ENCODE peak calls at places on chromosomes 2 and 18, in ten cellular contexts. H, E, O, B, G, D, F, A, U and Q are unnamed samples.
A peak's percentile ranks its signal among the peaks of the same experiment; 100 is the strongest.

GRCh38 chr2:50396301-50396637 is 635.7 kb downstream of the NRXN1 start:
- DNase-seq in H (no peak), E (no peak), O (no peak), B (no peak), G (no peak), D (no peak), F (no peak), A (no peak), U (no peak), Q (no peak)

GRCh38 chr2:105397025-105397722 is 1.7 kb downstream of the FHL2 start:
- DNase-seq in H (peak; percentile 40), E (no peak), O (no peak), B (no peak), G (no peak), D (peak; percentile 52), F (no peak), A (peak; percentile 48), U (no peak), Q (no peak)

GRCh38 chr2:54274781-54275242 is 18.8 kb upstream of the TSPYL6 start:
- DNase-seq in H (no peak), E (no peak), O (no peak), B (no peak), G (no peak), D (no peak), F (no peak), A (no peak), U (no peak), Q (no peak)

GRCh38 chr2:26740890-26741302 is 23.2 kb upstream of the SLC35F6 start:
- DNase-seq in H (no peak), E (no peak), O (no peak), B (no peak), G (no peak), D (no peak), F (no peak), A (no peak), U (no peak), Q (no peak)

GRCh38 chr2:134391751-134392160 is 137.9 kb downstream of the MGAT5 start:
- DNase-seq in H (no peak), E (no peak), O (no peak), B (no peak), G (no peak), D (no peak), F (no peak), A (peak; percentile 84), U (no peak), Q (peak; percentile 99)

GRCh38 chr2:197028230-197028629 is 101.7 kb upstream of the PGAP1 start:
- DNase-seq in H (peak; percentile 10), E (no peak), O (no peak), B (no peak), G (no peak), D (peak; percentile 80), F (no peak), A (peak; percentile 63), U (no peak), Q (peak; percentile 24)

GRCh38 chr2:233350708-233351107 is 3.6 kb upstream of the DGKD start:
- DNase-seq in H (peak; percentile 98), E (peak; percentile 52), O (peak; percentile 36), B (no peak), G (no peak), D (peak; percentile 70), F (no peak), A (peak; percentile 99), U (no peak), Q (peak; percentile 89)

GRCh38 chr18:24630346-24630880 is 170.0 kb downstream of the HRH4 start:
- DNase-seq in H (no peak), E (no peak), O (no peak), B (no peak), G (no peak), D (no peak), F (no peak), A (no peak), U (no peak), Q (no peak)

DNA sequence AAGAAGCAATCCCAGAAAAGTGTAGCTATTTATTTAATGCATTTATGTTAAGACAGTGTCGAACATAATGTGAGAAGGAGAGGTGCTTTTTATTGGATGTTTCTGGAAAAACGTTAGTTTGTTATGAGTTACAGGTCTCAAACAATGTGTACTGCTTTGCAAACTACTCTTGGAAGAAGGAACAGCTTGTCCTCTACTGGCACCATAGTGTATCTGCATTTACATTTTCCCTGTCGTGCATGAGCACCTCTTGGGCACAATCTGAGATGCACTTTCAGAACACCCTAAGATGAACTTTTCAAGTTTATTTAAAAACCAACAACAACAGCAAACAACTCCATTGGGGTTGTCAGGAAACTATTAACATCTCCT is 22.8 kb downstream of the CCNYL1 start:
- DNase-seq in H (no peak), E (no peak), O (peak; percentile 55), B (no peak), G (no peak), D (peak; percentile 54), F (no peak), A (peak; percentile 38), U (no peak), Q (no peak)
- TF ChIP-seq CTCF in H (peak; percentile 83), E (peak; percentile 26), O (peak; percentile 67), B (no peak), G (peak; percentile 10), D (peak; percentile 15), F (peak; percentile 10), A (peak; percentile 63), U (no peak), Q (peak; percentile 60)

DNA sequence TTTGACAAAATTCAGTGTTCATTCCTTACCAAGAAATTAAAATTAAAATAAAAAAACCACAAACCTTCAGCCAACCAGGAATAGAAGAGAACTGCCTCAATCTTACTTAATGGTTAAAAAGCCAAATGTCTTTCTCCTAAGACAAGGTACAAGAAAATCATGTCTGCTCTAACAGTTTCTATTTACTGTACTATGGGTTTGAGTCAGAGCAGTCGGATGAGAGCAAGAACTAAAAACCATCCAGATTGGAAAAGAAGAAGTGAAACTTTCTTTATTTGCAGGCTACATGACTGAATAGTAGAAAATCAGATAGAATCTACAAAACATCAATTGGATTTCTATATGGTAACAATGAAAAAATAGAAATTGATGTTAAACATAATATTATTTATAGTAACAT is 555.5 kb upstream of the TNP1 start:
- DNase-seq in H (no peak), E (no peak), O (no peak), B (no peak), G (no peak), D (no peak), F (no peak), A (no peak), U (no peak), Q (no peak)
- H3K4me1 ChIP-seq in H (no peaks in the 10 kb centered on the region), E (peaks cover 37% of the 10 kb centered on the region), O (no peaks in the 10 kb centered on the region), B (no peaks in the 10 kb centered on the region), G (peaks cover 35% of the 10 kb centered on the region), D (no peaks in the 10 kb centered on the region), F (peaks cover 31% of the 10 kb centered on the region), A (no peaks in the 10 kb centered on the region), U (no peaks in the 10 kb centered on the region), Q (peaks cover 8% of the 10 kb centered on the region)

GRCh38 chr18:63848159-63848558 is 39.3 kb upstream of the SERPINB2 start:
- DNase-seq in H (peak; percentile 7), E (no peak), O (peak; percentile 9), B (no peak), G (no peak), D (peak; percentile 62), F (no peak), A (peak; percentile 56), U (no peak), Q (peak; percentile 34)

GRCh38 chr18:63850010-63850409 is 37.5 kb upstream of the SERPINB2 start:
- DNase-seq in H (peak; percentile 5), E (no peak), O (peak; percentile 31), B (no peak), G (no peak), D (peak; percentile 17), F (no peak), A (peak; percentile 78), U (no peak), Q (peak; percentile 60)

GRCh38 chr18:63843008-63843407 is 44.5 kb upstream of the SERPINB2 start:
- DNase-seq in H (no peak), E (no peak), O (no peak), B (no peak), G (no peak), D (no peak), F (no peak), A (no peak), U (no peak), Q (no peak)

DNA sequence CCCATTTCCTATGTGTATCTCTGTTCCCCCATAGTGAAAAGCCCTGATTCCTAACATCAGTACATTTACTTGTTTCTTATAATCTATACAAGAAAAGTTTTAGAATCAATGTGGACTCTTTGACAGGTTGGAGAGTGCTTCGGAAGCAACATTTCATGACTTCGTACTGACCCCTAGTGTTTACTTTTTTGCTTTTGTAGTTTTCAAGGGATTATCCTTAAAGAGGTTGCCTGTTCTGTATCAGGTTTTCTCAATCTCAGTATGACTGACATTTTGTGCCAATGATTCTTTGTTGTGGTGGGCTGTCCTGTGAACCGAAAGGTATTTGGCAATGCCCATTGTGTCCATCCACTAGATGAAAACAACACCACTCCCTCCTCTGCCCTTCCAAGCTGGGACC is 43.3 kb upstream of the SERPINB2 start:
- DNase-seq in H (no peak), E (no peak), O (peak; percentile 1), B (no peak), G (no peak), D (peak; percentile 36), F (no peak), A (peak; percentile 40), U (no peak), Q (peak; percentile 14)
- TF ChIP-seq CTCF in H (peak; percentile 43), E (no peak), O (peak; percentile 5), B (peak; percentile 32), G (no peak), D (peak; percentile 8), F (no peak), A (peak; percentile 70), U (no peak), Q (peak; percentile 88)

DNA sequence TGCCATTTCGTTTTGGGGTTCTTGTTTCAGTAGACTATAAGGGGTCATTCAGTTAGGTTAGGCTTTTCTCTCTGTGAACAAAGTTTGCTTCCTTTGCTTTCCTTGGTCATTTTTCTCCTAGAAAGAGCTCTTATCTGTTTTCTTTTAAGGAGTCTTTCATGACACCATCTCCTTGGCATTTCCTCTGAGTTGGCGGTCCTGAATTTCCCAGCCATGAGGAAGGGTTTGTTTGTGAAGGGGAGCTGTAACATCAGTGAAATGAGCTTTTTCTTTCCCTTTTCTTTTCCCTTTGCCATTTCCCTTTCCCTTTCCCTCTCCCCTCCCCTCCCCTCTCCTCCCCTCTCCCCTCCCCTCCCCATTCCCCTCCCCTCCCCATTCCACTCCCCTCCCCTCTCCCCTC is 61.7 kb downstream of the MAP4K4 start:
- DNase-seq in H (peak; percentile 23), E (no peak), O (no peak), B (no peak), G (no peak), D (peak; percentile 95), F (no peak), A (peak; percentile 91), U (no peak), Q (peak; percentile 85)
- H3K4me1 ChIP-seq in H (peaks cover 54% of the 10 kb centered on the region), E (peaks cover 46% of the 10 kb centered on the region), O (peaks cover 47% of the 10 kb centered on the region), B (peaks cover 47% of the 10 kb centered on the region), G (peaks cover 83% of the 10 kb centered on the region), D (peaks cover 41% of the 10 kb centered on the region), F (peaks cover 27% of the 10 kb centered on the region), A (peaks cover 67% of the 10 kb centered on the region), U (peaks cover 50% of the 10 kb centered on the region), Q (peaks cover 27% of the 10 kb centered on the region)